ENCODE peak calls at places on chromosome 6, in four cellular contexts. One of them, this sample, is unnamed.

GRCh38 chr6:140561701-140562100 is 1187.3 kb upstream of the CITED2 start:
- DNase-seq in A549: no peak
- DNase-seq in HFFc6: no peak
- DNase-seq in tibial nerve: no peak
- DNase-seq in this sample: no peak

GRCh38 chr6:13238017-13238416 is 90.3 kb downstream of the TBC1D7 start:
- DNase-seq in A549: no peak
- DNase-seq in HFFc6: no peak
- DNase-seq in tibial nerve: no peak
- DNase-seq in this sample: no peak

GRCh38 chr6:13952101-13952500 is 27.3 kb downstream of the RNF182 start:
- DNase-seq in A549: no peak
- DNase-seq in HFFc6: no peak
- DNase-seq in tibial nerve: no peak
- DNase-seq in this sample: no peak

GRCh38 chr6:132054525-132054924 is 103.4 kb upstream of the CCN2 start:
- DNase-seq in A549: no peak
- DNase-seq in HFFc6: peak
- DNase-seq in tibial nerve: no peak
- DNase-seq in this sample: no peak

GRCh38 chr6:42229720-42230119 is 12.1 kb upstream of the MRPS10 start:
- DNase-seq in A549: no peak
- DNase-seq in HFFc6: no peak
- DNase-seq in tibial nerve: no peak
- DNase-seq in this sample: no peak

GRCh38 chr6:108633436-108633835 is 72.7 kb downstream of the FOXO3 start:
- DNase-seq in A549: no peak
- DNase-seq in HFFc6: no peak
- DNase-seq in tibial nerve: no peak
- DNase-seq in this sample: no peak

GRCh38 chr6:20633566-20634340 is 99.5 kb downstream of the CDKAL1 start:
- DNase-seq in A549: no peak
- DNase-seq in HFFc6: no peak
- DNase-seq in tibial nerve: no peak
- DNase-seq in this sample: no peak

GRCh38 chr6:168515376-168515775 is 74.4 kb downstream of the SMOC2 start:
- DNase-seq in A549: no peak
- DNase-seq in HFFc6: no peak
- DNase-seq in tibial nerve: no peak
- DNase-seq in this sample: no peak

GRCh38 chr6:149231786-149232185 is 85.7 kb upstream of the TAB2 start:
- DNase-seq in A549: no peak
- DNase-seq in HFFc6: no peak
- DNase-seq in tibial nerve: no peak
- DNase-seq in this sample: no peak

GRCh38 chr6:2853766-2854393 is 12.2 kb upstream of the SERPINB1 start:
- DNase-seq in A549: peak
- DNase-seq in HFFc6: peak
- DNase-seq in tibial nerve: peak
- DNase-seq in this sample: no peak

GRCh38 chr6:11921017-11921438 is 91.1 kb upstream of the HIVEP1 start:
- DNase-seq in A549: peak
- DNase-seq in HFFc6: peak
- DNase-seq in tibial nerve: peak
- DNase-seq in this sample: no peak

GRCh38 chr6:26536571-26537159 is 1.5 kb upstream of the HMGN4 start:
- DNase-seq in A549: peak
- DNase-seq in HFFc6: peak
- DNase-seq in tibial nerve: no peak
- DNase-seq in this sample: no peak

GRCh38 chr6:37985355-37985754 is 165.8 kb downstream of the ZFAND3 start:
- DNase-seq in A549: no peak
- DNase-seq in HFFc6: no peak
- DNase-seq in tibial nerve: no peak
- DNase-seq in this sample: no peak

GRCh38 chr6:39347906-39348585 is 25.5 kb upstream of the KCNK16 start:
- DNase-seq in A549: peak
- DNase-seq in HFFc6: peak
- DNase-seq in tibial nerve: peak
- DNase-seq in this sample: peak

GRCh38 chr6:18209539-18210197 is 54.4 kb downstream of the KDM1B start:
- DNase-seq in A549: no peak
- DNase-seq in HFFc6: no peak
- DNase-seq in tibial nerve: no peak
- DNase-seq in this sample: no peak

GRCh38 chr6:26071135-26071534 is 16.1 kb upstream of the HFE start:
- DNase-seq in A549: no peak
- DNase-seq in HFFc6: no peak
- DNase-seq in tibial nerve: no peak
- DNase-seq in this sample: no peak

GRCh38 chr6:33000053-33000452 is 9.3 kb downstream of the HLA-DOA start:
- DNase-seq in A549: peak
- DNase-seq in HFFc6: no peak
- DNase-seq in tibial nerve: no peak
- DNase-seq in this sample: no peak

GRCh38 chr6:91213229-91213901 is 626.5 kb upstream of the MAP3K7 start:
- DNase-seq in A549: no peak
- DNase-seq in HFFc6: no peak
- DNase-seq in tibial nerve: no peak
- DNase-seq in this sample: no peak

GRCh38 chr6:30130887-30131862 is 4.8 kb upstream of the TRIM40 start:
- DNase-seq in A549: peak
- DNase-seq in HFFc6: peak
- DNase-seq in tibial nerve: peak
- DNase-seq in this sample: no peak

GRCh38 chr6:144661101-144661806 is 376.1 kb downstream of the UTRN start:
- DNase-seq in A549: peak
- DNase-seq in HFFc6: peak
- DNase-seq in tibial nerve: no peak
- DNase-seq in this sample: no peak

GRCh38 chr6:32410906-32411305 is 3.9 kb upstream of the BTNL2 start:
- DNase-seq in A549: no peak
- DNase-seq in HFFc6: no peak
- DNase-seq in tibial nerve: no peak
- DNase-seq in this sample: no peak

GRCh38 chr6:45574885-45575284 is 197.2 kb upstream of the SUPT3H start:
- DNase-seq in A549: no peak
- DNase-seq in HFFc6: no peak
- DNase-seq in tibial nerve: no peak
- DNase-seq in this sample: no peak

GRCh38 chr6:18976091-18976490 is 588.9 kb downstream of the RNF144B start:
- DNase-seq in A549: no peak
- DNase-seq in HFFc6: no peak
- DNase-seq in tibial nerve: no peak
- DNase-seq in this sample: no peak

GRCh38 chr6:121549741-121550140 is 114.3 kb downstream of the GJA1 start:
- DNase-seq in A549: peak
- DNase-seq in HFFc6: peak
- DNase-seq in tibial nerve: no peak
- DNase-seq in this sample: no peak

GRCh38 chr6:107600936-107601335 is 111.0 kb downstream of the SOBP start:
- DNase-seq in A549: peak
- DNase-seq in HFFc6: peak
- DNase-seq in tibial nerve: peak
- DNase-seq in this sample: no peak

GRCh38 chr6:119148102-119148824 is 69.8 kb upstream of the FAM184A start:
- DNase-seq in A549: peak
- DNase-seq in HFFc6: peak
- DNase-seq in tibial nerve: peak
- DNase-seq in this sample: no peak

GRCh38 chr6:56772737-56773184 is 130.1 kb upstream of the DST start:
- DNase-seq in A549: peak
- DNase-seq in HFFc6: peak
- DNase-seq in tibial nerve: peak
- DNase-seq in this sample: no peak

GRCh38 chr6:41237128-41237527 is 9.0 kb downstream of the TREML4 start:
- DNase-seq in A549: no peak
- DNase-seq in HFFc6: no peak
- DNase-seq in tibial nerve: no peak
- DNase-seq in this sample: no peak

GRCh38 chr6:13846841-13847240 is 32.5 kb upstream of the MCUR1 start:
- DNase-seq in A549: peak
- DNase-seq in HFFc6: no peak
- DNase-seq in tibial nerve: no peak
- DNase-seq in this sample: no peak

DNA sequence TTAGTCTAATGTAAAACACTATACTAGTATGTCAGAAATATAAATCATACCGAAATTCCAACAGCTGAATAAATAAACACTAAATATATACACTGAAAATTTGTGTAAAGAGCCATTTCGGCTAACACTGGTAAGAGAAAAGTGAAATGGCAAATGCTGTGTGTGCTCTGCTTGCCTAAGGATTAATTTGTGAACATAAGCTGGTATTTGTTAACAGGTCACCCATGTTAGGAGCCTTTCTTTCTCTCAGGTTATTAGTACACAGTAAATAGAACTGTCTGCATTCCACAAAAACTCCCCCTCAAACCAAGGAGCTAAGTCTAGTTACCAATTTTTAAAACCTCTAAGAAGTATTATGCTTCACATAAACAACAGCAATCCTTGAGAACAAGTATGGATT is 27.0 kb downstream of the ELOVL5 start:
- DNase-seq in A549: no peak
- DNase-seq in HFFc6: no peak
- DNase-seq in tibial nerve: no peak
- DNase-seq in this sample: no peak
- TF ChIP-seq CTCF in A549: no peak
- TF ChIP-seq CTCF in HFFc6: no peak
- TF ChIP-seq CTCF in tibial nerve: no peak
- TF ChIP-seq CTCF in this sample: no peak

DNA sequence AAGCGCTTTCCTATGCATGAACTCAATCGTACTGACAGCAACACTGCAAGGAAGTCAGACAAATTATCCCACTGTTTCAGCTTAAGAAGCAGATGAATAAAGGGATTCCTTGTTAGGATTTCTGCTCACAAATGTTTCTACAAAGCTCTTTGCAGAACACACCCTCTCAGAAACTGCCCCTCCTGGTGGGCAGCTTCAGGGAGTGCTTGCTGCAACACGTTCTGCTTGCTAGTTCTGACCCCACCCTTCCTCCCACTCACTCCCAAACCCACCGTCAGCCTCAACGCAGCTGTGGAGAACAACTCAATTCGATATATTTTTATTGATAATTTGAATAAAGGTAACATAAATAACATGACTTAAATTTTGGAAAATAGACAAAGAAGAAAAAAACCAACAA is 250.8 kb upstream of the PRDM1 start:
- DNase-seq in A549: peak
- DNase-seq in HFFc6: peak
- DNase-seq in tibial nerve: no peak
- DNase-seq in this sample: no peak
- TF ChIP-seq CTCF in A549: no peak
- TF ChIP-seq CTCF in HFFc6: peak
- TF ChIP-seq CTCF in tibial nerve: peak
- TF ChIP-seq CTCF in this sample: no peak

DNA sequence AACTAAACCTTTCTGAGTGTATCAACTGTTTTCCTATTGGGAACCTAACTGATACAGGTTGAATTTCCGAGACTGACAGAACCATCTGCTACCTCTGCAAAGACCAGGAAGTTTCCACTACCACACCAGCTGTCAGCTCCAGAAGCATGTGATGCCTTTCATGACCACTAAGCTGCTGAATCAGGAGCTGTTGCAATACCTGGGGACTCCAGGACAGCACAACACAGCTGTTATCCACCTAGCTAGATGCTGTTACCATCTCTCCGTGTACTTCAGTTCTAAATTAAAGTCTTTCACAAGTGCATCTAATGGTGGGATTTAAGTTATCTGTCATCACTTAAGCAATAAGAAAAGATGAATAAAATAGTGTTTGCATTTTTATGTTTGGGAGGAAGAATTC is 158.2 kb upstream of the IMPG1 start:
- DNase-seq in A549: peak
- DNase-seq in HFFc6: no peak
- DNase-seq in tibial nerve: no peak
- DNase-seq in this sample: no peak
- TF ChIP-seq CTCF in A549: no peak
- TF ChIP-seq CTCF in HFFc6: no peak
- TF ChIP-seq CTCF in tibial nerve: no peak
- TF ChIP-seq CTCF in this sample: no peak

DNA sequence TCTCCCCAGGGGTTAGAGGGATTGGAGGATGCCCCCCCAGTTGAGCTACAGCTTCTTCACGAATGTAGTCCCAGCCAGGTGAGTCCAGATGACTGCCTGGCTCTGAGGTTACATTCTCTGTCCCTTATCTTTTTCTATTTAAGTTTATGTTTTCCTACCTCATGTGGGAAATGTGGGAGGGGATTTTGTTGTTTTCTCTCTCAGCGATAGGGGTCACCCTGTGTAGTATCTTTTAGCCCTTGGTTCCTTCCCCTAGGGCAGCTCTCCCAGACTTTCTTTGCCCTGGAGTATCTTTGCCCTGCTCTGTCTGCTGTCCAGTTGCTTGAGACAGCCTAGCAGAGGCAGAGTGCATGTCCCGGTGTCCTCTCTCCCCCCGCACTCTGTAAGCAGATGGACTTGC is 5.8 kb downstream of the FANCE start:
- DNase-seq in A549: no peak
- DNase-seq in HFFc6: no peak
- DNase-seq in tibial nerve: no peak
- DNase-seq in this sample: no peak
- TF ChIP-seq CTCF in A549: no peak
- TF ChIP-seq CTCF in HFFc6: no peak
- TF ChIP-seq CTCF in tibial nerve: no peak
- TF ChIP-seq CTCF in this sample: no peak

DNA sequence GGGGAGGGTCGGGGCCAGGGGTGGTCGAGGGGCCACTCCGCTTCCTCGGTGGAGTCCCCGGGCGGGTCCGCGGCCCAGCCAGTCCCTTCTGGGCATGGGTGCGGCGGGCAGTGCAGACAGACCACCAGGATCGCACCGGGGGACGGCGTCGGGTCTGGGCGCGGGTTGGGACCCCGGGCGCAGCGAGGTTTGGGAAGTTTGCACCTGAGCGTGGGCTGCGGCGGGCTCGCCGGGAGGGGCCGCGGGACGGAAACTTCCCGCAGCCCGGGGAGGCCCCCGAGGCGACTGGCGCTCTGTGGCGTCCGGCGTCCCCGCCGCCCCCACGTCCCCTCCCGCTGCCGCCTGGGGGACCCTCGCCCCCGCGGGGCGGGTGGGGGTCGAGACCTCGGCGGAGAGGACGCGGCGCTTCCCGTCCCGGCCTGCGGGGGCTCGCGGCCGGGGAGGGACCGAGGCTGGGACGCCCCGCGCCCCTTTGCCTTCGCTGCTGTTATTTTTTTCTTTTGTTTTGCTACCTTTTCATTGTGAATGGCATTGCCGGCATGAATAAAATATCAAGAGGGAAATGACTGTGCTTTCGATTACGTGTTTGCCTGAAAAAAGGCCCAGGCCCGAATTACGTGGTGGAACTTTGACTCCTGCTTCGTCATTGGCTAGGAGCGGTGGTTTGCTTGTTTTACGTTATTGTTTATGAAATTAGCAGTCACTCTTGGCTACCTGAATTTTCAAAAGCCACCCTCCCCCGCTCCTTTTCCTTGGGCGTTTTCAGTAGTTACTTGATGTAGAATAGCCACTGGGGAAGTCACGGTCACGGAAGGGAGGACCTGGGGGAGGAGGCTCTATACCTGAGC is 701 bp downstream of the SNX9 start:
- DNase-seq in A549: peak
- DNase-seq in HFFc6: peak
- DNase-seq in tibial nerve: peak
- DNase-seq in this sample: no peak
- TF ChIP-seq CTCF in A549: no peak
- TF ChIP-seq CTCF in HFFc6: peak
- TF ChIP-seq CTCF in tibial nerve: no peak
- TF ChIP-seq CTCF in this sample: no peak

GRCh38 chr6:110618591-110619267 is 142.3 kb upstream of the SLC22A16 start:
- DNase-seq in A549: peak
- DNase-seq in HFFc6: peak
- DNase-seq in tibial nerve: no peak
- DNase-seq in this sample: no peak
- TF ChIP-seq CTCF in A549: peak
- TF ChIP-seq CTCF in HFFc6: peak
- TF ChIP-seq CTCF in tibial nerve: peak
- TF ChIP-seq CTCF in this sample: peak

This sample was measured in dorsolateral prefrontal cortex.